ENCODE peak calls at places on chromosome 1, in four cellular contexts. One of them, this sample, is unnamed.
A peak's percentile ranks its signal among the peaks of the same experiment; 100 is the strongest.

GRCh38 chr1:50978144-50978851 is 8.3 kb downstream of the CDKN2C start:
- DNase-seq in activated naive CD4-positive, alpha-beta T cell treated with anti-CD3 and anti-CD28 coated beads, Interleukin-2, amount 10 ng/mL, durations not matched to agents 7 days and 5 days: peak; percentile 60
- DNase-seq in GM12878: no peak
- DNase-seq in NAMALWA: peak; percentile 73
- DNase-seq in this sample: no peak

GRCh38 chr1:101357444-101357986 is 120.7 kb downstream of the S1PR1 start:
- DNase-seq in activated naive CD4-positive, alpha-beta T cell treated with anti-CD3 and anti-CD28 coated beads, Interleukin-2, amount 10 ng/mL, durations not matched to agents 7 days and 5 days: peak; percentile 78
- DNase-seq in GM12878: peak; percentile 95
- DNase-seq in NAMALWA: peak; percentile 91
- DNase-seq in this sample: peak; percentile 67

GRCh38 chr1:55828031-55828430 is 612.9 kb upstream of the USP24 start:
- DNase-seq in activated naive CD4-positive, alpha-beta T cell treated with anti-CD3 and anti-CD28 coated beads, Interleukin-2, amount 10 ng/mL, durations not matched to agents 7 days and 5 days: no peak
- DNase-seq in GM12878: no peak
- DNase-seq in NAMALWA: no peak
- DNase-seq in this sample: no peak

GRCh38 chr1:1021010-1021845 is 1.3 kb downstream of the AGRN start:
- DNase-seq in activated naive CD4-positive, alpha-beta T cell treated with anti-CD3 and anti-CD28 coated beads, Interleukin-2, amount 10 ng/mL, durations not matched to agents 7 days and 5 days: no peak
- DNase-seq in GM12878: no peak
- DNase-seq in NAMALWA: no peak
- DNase-seq in this sample: peak; percentile 59

GRCh38 chr1:99685516-99686180 is 39.7 kb downstream of the PALMD start:
- DNase-seq in activated naive CD4-positive, alpha-beta T cell treated with anti-CD3 and anti-CD28 coated beads, Interleukin-2, amount 10 ng/mL, durations not matched to agents 7 days and 5 days: peak; percentile 58
- DNase-seq in GM12878: peak; percentile 13
- DNase-seq in NAMALWA: peak; percentile 89
- DNase-seq in this sample: peak; percentile 75

GRCh38 chr1:226551299-226551698 is 2.7 kb downstream of the STUM start:
- DNase-seq in activated naive CD4-positive, alpha-beta T cell treated with anti-CD3 and anti-CD28 coated beads, Interleukin-2, amount 10 ng/mL, durations not matched to agents 7 days and 5 days: no peak
- DNase-seq in GM12878: no peak
- DNase-seq in NAMALWA: no peak
- DNase-seq in this sample: no peak

GRCh38 chr1:213985181-213986019 is 2.4 kb upstream of the PROX1 start:
- DNase-seq in activated naive CD4-positive, alpha-beta T cell treated with anti-CD3 and anti-CD28 coated beads, Interleukin-2, amount 10 ng/mL, durations not matched to agents 7 days and 5 days: no peak
- DNase-seq in GM12878: no peak
- DNase-seq in NAMALWA: no peak
- DNase-seq in this sample: no peak

GRCh38 chr1:50420689-50421365 is 2.4 kb downstream of the DMRTA2 start:
- DNase-seq in activated naive CD4-positive, alpha-beta T cell treated with anti-CD3 and anti-CD28 coated beads, Interleukin-2, amount 10 ng/mL, durations not matched to agents 7 days and 5 days: no peak
- DNase-seq in GM12878: no peak
- DNase-seq in NAMALWA: no peak
- DNase-seq in this sample: no peak

GRCh38 chr1:230191839-230192238 is 124.8 kb downstream of the GALNT2 start:
- DNase-seq in activated naive CD4-positive, alpha-beta T cell treated with anti-CD3 and anti-CD28 coated beads, Interleukin-2, amount 10 ng/mL, durations not matched to agents 7 days and 5 days: no peak
- DNase-seq in GM12878: no peak
- DNase-seq in NAMALWA: no peak
- DNase-seq in this sample: no peak

GRCh38 chr1:58893257-58893869 is 109.5 kb upstream of the JUN start:
- DNase-seq in activated naive CD4-positive, alpha-beta T cell treated with anti-CD3 and anti-CD28 coated beads, Interleukin-2, amount 10 ng/mL, durations not matched to agents 7 days and 5 days: no peak
- DNase-seq in GM12878: no peak
- DNase-seq in NAMALWA: no peak
- DNase-seq in this sample: no peak

GRCh38 chr1:27221098-27221497 is 13.3 kb upstream of the WDTC1 start:
- DNase-seq in activated naive CD4-positive, alpha-beta T cell treated with anti-CD3 and anti-CD28 coated beads, Interleukin-2, amount 10 ng/mL, durations not matched to agents 7 days and 5 days: no peak
- DNase-seq in GM12878: no peak
- DNase-seq in NAMALWA: no peak
- DNase-seq in this sample: no peak

GRCh38 chr1:191757003-191757402 is 401.3 kb upstream of the RGS18 start:
- DNase-seq in activated naive CD4-positive, alpha-beta T cell treated with anti-CD3 and anti-CD28 coated beads, Interleukin-2, amount 10 ng/mL, durations not matched to agents 7 days and 5 days: no peak
- DNase-seq in GM12878: no peak
- DNase-seq in NAMALWA: no peak
- DNase-seq in this sample: no peak

GRCh38 chr1:61238371-61238689 is 156.0 kb downstream of the NFIA start:
- DNase-seq in activated naive CD4-positive, alpha-beta T cell treated with anti-CD3 and anti-CD28 coated beads, Interleukin-2, amount 10 ng/mL, durations not matched to agents 7 days and 5 days: no peak
- DNase-seq in GM12878: no peak
- DNase-seq in NAMALWA: no peak
- DNase-seq in this sample: no peak

GRCh38 chr1:204464174-204464573 is 30.4 kb downstream of the PIK3C2B start:
- DNase-seq in activated naive CD4-positive, alpha-beta T cell treated with anti-CD3 and anti-CD28 coated beads, Interleukin-2, amount 10 ng/mL, durations not matched to agents 7 days and 5 days: no peak
- DNase-seq in GM12878: no peak
- DNase-seq in NAMALWA: no peak
- DNase-seq in this sample: no peak

GRCh38 chr1:48069662-48070432 is 72.7 kb upstream of the TRABD2B start:
- DNase-seq in activated naive CD4-positive, alpha-beta T cell treated with anti-CD3 and anti-CD28 coated beads, Interleukin-2, amount 10 ng/mL, durations not matched to agents 7 days and 5 days: no peak
- DNase-seq in GM12878: no peak
- DNase-seq in NAMALWA: no peak
- DNase-seq in this sample: no peak

This sample was measured in RPMI8226.